ENCODE peak calls at places on chromosome 19, in seven cellular contexts. W is small intestine, E is neural progenitor cell, O is ascending aorta, L is choroid plexus epithelial cell, Z is IMR-90, K is GM23248. N is an unnamed sample.

GRCh38 chr19:51799998-51800848 is 5.3 kb downstream of the FPR3 start:
- DNase-seq in W (no peak), E (no peak), O (no peak), L (peak), Z (peak), K (no peak), N (no peak)

GRCh38 chr19:16206637-16207036 is 8.9 kb downstream of the AP1M1 start:
- DNase-seq in W (no peak), E (no peak), O (no peak), L (no peak), Z (no peak), K (no peak), N (no peak)

GRCh38 chr19:51354742-51355148 is 11.4 kb downstream of the ETFB start:
- DNase-seq in W (no peak), E (peak), O (no peak), L (peak), Z (peak), K (no peak), N (no peak)

GRCh38 chr19:46924874-46925547 is 64.2 kb downstream of the ARHGAP35 start:
- DNase-seq in W (peak), E (no peak), O (no peak), L (no peak), Z (no peak), K (peak), N (no peak)

GRCh38 chr19:2636897-2637683 is 65.4 kb downstream of the GNG7 start:
- DNase-seq in W (peak), E (peak), O (no peak), L (peak), Z (peak), K (peak), N (no peak)

GRCh38 chr19:845707-846481 is 5.1 kb downstream of the PRTN3 start:
- DNase-seq in W (no peak), E (peak), O (no peak), L (no peak), Z (no peak), K (no peak), N (no peak)

GRCh38 chr19:1167687-1168561 is 6.1 kb downstream of the SBNO2 start:
- DNase-seq in W (no peak), E (no peak), O (no peak), L (no peak), Z (no peak), K (no peak), N (no peak)

GRCh38 chr19:46975918-46976782 is 43.5 kb upstream of the NPAS1 start:
- DNase-seq in W (peak), E (peak), O (peak), L (peak), Z (peak), K (peak), N (no peak)

GRCh38 chr19:8335343-8336071 is 7.6 kb downstream of the KANK3 start:
- DNase-seq in W (no peak), E (no peak), O (no peak), L (no peak), Z (no peak), K (peak), N (no peak)

GRCh38 chr19:7527516-7528191 is 5.2 kb downstream of the MCOLN1 start:
- DNase-seq in W (no peak), E (no peak), O (no peak), L (no peak), Z (no peak), K (no peak), N (no peak)

GRCh38 chr19:7970716-7971448 is 27.4 kb upstream of the TIMM44 start:
- DNase-seq in W (peak), E (peak), O (no peak), L (peak), Z (peak), K (peak), N (no peak)

GRCh38 chr19:18021121-18021755 is 13.3 kb downstream of the ARRDC2 start:
- DNase-seq in W (peak), E (no peak), O (peak), L (peak), Z (peak), K (peak), N (no peak)

GRCh38 chr19:38684078-38684861 is 36.8 kb downstream of the ACTN4 start:
- DNase-seq in W (peak), E (no peak), O (peak), L (peak), Z (peak), K (peak), N (no peak)

GRCh38 chr19:34359954-34360315 is 5.1 kb upstream of the GPI start:
- DNase-seq in W (no peak), E (peak), O (no peak), L (no peak), Z (no peak), K (no peak), N (no peak)
- H3K4me3 ChIP-seq in W (no peak), E (peak), O (peak), L (peak), Z (peak), K (peak), N (no peak)

GRCh38 chr19:23311551-23311950 is 61.4 kb upstream of the ZNF724 start:
- DNase-seq in W (no peak), E (no peak), O (no peak), L (no peak), Z (no peak), K (no peak), N (no peak)
- H3K4me3 ChIP-seq in W (no peak), E (no peak), O (no peak), L (no peak), Z (no peak), K (no peak), N (no peak)

GRCh38 chr19:48250290-48251025 is 5.3 kb downstream of the CARD8 start:
- DNase-seq in W (no peak), E (no peak), O (no peak), L (no peak), Z (no peak), K (no peak), N (no peak)
- H3K4me3 ChIP-seq in W (no peak), E (no peak), O (no peak), L (no peak), Z (no peak), K (no peak), N (no peak)

GRCh38 chr19:54366811-54367210 is 2.1 kb upstream of the LAIR1 start:
- DNase-seq in W (no peak), E (no peak), O (no peak), L (no peak), Z (no peak), K (no peak), N (no peak)

GRCh38 chr19:54369082-54369691 is 4.5 kb upstream of the LAIR1 start:
- DNase-seq in W (no peak), E (no peak), O (no peak), L (no peak), Z (no peak), K (no peak), N (no peak)

DNA sequence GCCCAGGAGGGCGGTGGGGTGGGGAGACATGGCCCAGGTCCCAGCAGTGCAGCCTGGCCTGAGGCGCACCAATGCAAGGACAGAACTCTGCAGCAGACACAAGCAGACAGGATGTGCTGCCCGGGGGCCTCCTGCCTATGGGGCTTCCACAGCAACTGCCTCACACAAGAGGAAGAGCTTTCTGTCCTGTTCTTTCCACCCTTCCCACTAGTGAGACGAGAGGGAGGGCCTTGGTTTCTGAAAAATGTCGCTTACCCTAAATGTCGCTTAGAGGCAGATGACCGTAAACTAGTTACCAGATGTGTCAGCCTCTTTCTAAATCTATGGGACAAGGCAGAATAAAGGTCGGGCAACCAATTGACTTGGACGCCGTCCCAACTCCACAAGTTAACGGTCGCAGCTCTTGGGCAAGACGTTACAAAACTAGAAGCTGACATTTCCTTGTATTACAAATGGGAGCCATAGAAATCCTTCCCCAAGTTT is at the start of gene LAIR1:
- DNase-seq in W (peak), E (no peak), O (no peak), L (no peak), Z (no peak), K (no peak), N (no peak)
- H3K4me3 ChIP-seq in W (peak), E (no peak), O (peak), L (no peak), Z (no peak), K (no peak), N (no peak)

GRCh38 chr19:41886761-41887710 is 4.1 kb downstream of the ARHGEF1 start:
- DNase-seq in W (peak), E (no peak), O (no peak), L (no peak), Z (no peak), K (no peak), N (no peak)
- H3K4me3 ChIP-seq in W (peak), E (no peak), O (peak), L (no peak), Z (no peak), K (no peak), N (peak)

GRCh38 chr19:30861896-30862295 is 487.3 kb downstream of the TSHZ3 start:
- DNase-seq in W (no peak), E (no peak), O (no peak), L (no peak), Z (no peak), K (no peak), N (no peak)

GRCh38 chr19:30862876-30863275 is 486.4 kb downstream of the TSHZ3 start:
- DNase-seq in W (no peak), E (no peak), O (no peak), L (no peak), Z (no peak), K (no peak), N (no peak)

GRCh38 chr19:30865481-30865880 is 483.8 kb downstream of the TSHZ3 start:
- DNase-seq in W (no peak), E (no peak), O (no peak), L (no peak), Z (no peak), K (no peak), N (no peak)

GRCh38 chr19:30864460-30865215 is 484.6 kb downstream of the TSHZ3 start:
- DNase-seq in W (no peak), E (no peak), O (no peak), L (no peak), Z (no peak), K (no peak), N (no peak)
- H3K4me3 ChIP-seq in W (no peak), E (no peak), O (no peak), L (no peak), Z (no peak), K (no peak), N (no peak)